ENCODE peak calls at places on chromosomes 3 and 15, in five cellular contexts. V is SK-N-SH, N is K562, D is HepG2, F is GM12878. R is an unnamed sample.

GRCh38 chr3:119279101-119279554 is 15.1 kb upstream of the ARHGAP31 start:
- DNase-seq in N (no peak), D (no peak), F (no peak), V (no peak), R (peak)

GRCh38 chr15:98076021-98076816 is 115.7 kb downstream of the ARRDC4 start:
- DNase-seq in D (no peak), F (no peak), V (no peak), N (peak), R (peak)

GRCh38 chr3:32278714-32279113 is 40.2 kb downstream of the CMTM8 start:
- DNase-seq in N (no peak), F (no peak), V (no peak), D (no peak), R (no peak)

GRCh38 chr3:141316851-141317250 is 51.5 kb upstream of the ZBTB38 start:
- DNase-seq in V (no peak), D (no peak), F (no peak), N (no peak), R (no peak)

GRCh38 chr3:41961750-41962679 is at the start of gene ULK4:
- DNase-seq in F (peak), D (peak), N (peak), V (peak), R (peak)

GRCh38 chr3:111238896-111239295 is 167.3 kb downstream of the NECTIN3 start:
- DNase-seq in V (no peak), N (no peak), F (peak), D (no peak), R (no peak)

GRCh38 chr3:49378249-49378899 is 20.2 kb upstream of the GPX1 start:
- DNase-seq in N (no peak), D (peak), F (no peak), V (no peak), R (no peak)

GRCh38 chr3:61830111-61830400 is 268.7 kb downstream of the PTPRG start:
- DNase-seq in V (no peak), D (no peak), N (no peak), F (no peak), R (no peak)

GRCh38 chr15:23483821-23484299 is 36.8 kb upstream of the GOLGA6L2 start:
- DNase-seq in D (no peak), F (no peak), V (no peak), N (no peak), R (peak)

GRCh38 chr15:64460737-64461576 is 579 bp downstream of the ZNF609 start:
- DNase-seq in F (no peak), D (peak), V (peak), N (peak), R (peak)

GRCh38 chr3:129548566-129548965 is 5.6 kb downstream of the H1-8 start:
- DNase-seq in D (no peak), V (no peak), F (no peak), N (no peak), R (no peak)

GRCh38 chr3:83523470-83524073 is 1435.2 kb upstream of the CADM2 start:
- DNase-seq in F (peak), V (peak), N (no peak), D (peak), R (peak)

GRCh38 chr3:80733522-80734176 is 965.9 kb upstream of the ROBO1 start:
- DNase-seq in F (no peak), V (no peak), N (peak), D (peak), R (peak)

GRCh38 chr15:68335251-68335650 is 57.7 kb downstream of the FEM1B start:
- DNase-seq in F (no peak), D (no peak), V (no peak), N (no peak), R (peak)

GRCh38 chr3:61683409-61684261 is 122.3 kb downstream of the PTPRG start:
- DNase-seq in N (no peak), F (no peak), V (no peak), D (no peak), R (no peak)

GRCh38 chr3:101036676-101037075 is 43.5 kb upstream of the ABI3BP start:
- DNase-seq in D (no peak), F (no peak), N (no peak), V (no peak), R (no peak)

GRCh38 chr3:113151475-113152031 is 59.8 kb upstream of the BOC start:
- DNase-seq in F (no peak), N (no peak), V (no peak), D (no peak), R (no peak)

GRCh38 chr3:149319750-149320149 is 13.7 kb downstream of the TM4SF18 start:
- DNase-seq in D (no peak), N (no peak), V (no peak), F (no peak), R (no peak)

GRCh38 chr3:150183619-150184425 is 213.1 kb upstream of the PFN2 start:
- DNase-seq in V (peak), F (peak), D (peak), N (peak), R (peak)

GRCh38 chr3:16528581-16528993 is 15.1 kb upstream of the RFTN1 start:
- DNase-seq in V (no peak), N (no peak), D (no peak), F (no peak), R (no peak)

GRCh38 chr3:11820540-11821041 is 26.1 kb downstream of the TAMM41 start:
- DNase-seq in D (no peak), N (no peak), F (no peak), V (no peak), R (peak)

GRCh38 chr15:39270976-39271375 is 309.9 kb upstream of the THBS1 start:
- DNase-seq in D (no peak), N (no peak), F (no peak), V (no peak), R (peak)

GRCh38 chr3:112017081-112017480 is 17.5 kb upstream of the TMPRSS7 start:
- DNase-seq in D (no peak), F (no peak), N (no peak), V (no peak), R (no peak)

GRCh38 chr3:83968386-83968785 is 990.4 kb upstream of the CADM2 start:
- DNase-seq in D (no peak), V (no peak), F (no peak), N (no peak), R (no peak)

GRCh38 chr15:95302206-95302605 is 1028.3 kb upstream of the NR2F2 start:
- DNase-seq in F (no peak), V (no peak), N (no peak), D (no peak), R (no peak)

GRCh38 chr15:68497206-68497910 is 65.4 kb upstream of the ITGA11 start:
- DNase-seq in D (no peak), F (no peak), V (no peak), N (no peak), R (no peak)

GRCh38 chr3:100158877-100159563 is 44.7 kb upstream of the FILIP1L start:
- DNase-seq in V (peak), N (no peak), F (no peak), D (no peak), R (no peak)

GRCh38 chr15:95853350-95853749 is 477.1 kb upstream of the NR2F2 start:
- DNase-seq in F (no peak), N (no peak), V (no peak), D (no peak), R (no peak)

GRCh38 chr3:140523600-140523999 is 154.3 kb upstream of the TRIM42 start:
- DNase-seq in F (no peak), V (no peak), N (no peak), D (no peak), R (no peak)

GRCh38 chr3:59817511-59817910 is 767.7 kb upstream of the CFAP20DC start:
- DNase-seq in N (no peak), D (no peak), F (no peak), V (no peak), R (no peak)

GRCh38 chr3:191376742-191377141 is 46.4 kb upstream of the UTS2B start:
- DNase-seq in F (no peak), D (no peak), N (no peak), V (no peak), R (no peak)

GRCh38 chr3:188956839-188957489 is 214.8 kb upstream of the TPRG1 start:
- DNase-seq in F (no peak), D (peak), N (peak), V (peak), R (peak)

DNA sequence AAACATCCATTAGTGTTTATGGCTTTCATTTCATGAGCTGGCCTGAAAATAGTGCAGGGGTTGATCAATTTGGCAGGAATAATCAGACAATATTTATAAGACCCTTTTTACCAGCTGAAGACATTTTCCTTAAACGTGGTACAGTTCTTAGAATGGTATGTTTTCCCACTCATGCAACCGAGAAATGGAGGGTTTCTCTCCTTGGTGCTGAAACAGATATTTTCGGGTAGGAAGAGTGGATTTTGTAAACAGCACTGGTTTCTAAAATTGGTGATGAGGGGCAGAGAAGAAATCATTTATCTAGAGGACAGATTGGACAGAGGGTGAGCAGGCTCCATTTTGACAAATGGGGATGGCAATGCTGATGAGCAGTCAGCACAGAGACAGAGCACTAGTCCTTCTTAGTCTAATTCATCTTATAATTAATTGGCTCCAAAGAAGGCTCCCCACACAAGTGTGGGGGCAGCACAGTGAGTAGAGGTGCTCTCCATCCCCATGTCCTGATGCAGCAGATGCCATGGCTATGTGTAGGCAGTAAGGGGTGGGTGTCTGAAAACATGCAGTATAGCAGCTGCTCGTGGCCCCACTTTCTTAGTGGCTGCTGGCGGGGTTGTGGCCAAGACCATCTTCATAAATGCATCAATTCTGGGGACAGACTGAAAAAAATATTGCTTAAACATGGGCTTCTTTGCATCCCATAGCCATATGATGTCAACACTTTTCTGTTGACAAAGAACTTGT is 18.1 kb upstream of the SLC7A14 start:
- DNase-seq in F (no peak), N (no peak), D (no peak), V (no peak), R (no peak)
- TF ChIP-seq REST in F (peak), N (peak), D (peak), V (peak), R (peak)

GRCh38 chr15:49122541-49123062 is 32.8 kb downstream of the COPS2 start:
- DNase-seq in N (no peak), D (no peak), F (no peak), V (no peak), R (no peak)
- TF ChIP-seq RFX5 in N (no peak), D (no peak), F (no peak), V (no peak), R (no peak)

GRCh38 chr15:41882689-41883483 is 11.0 kb downstream of the SPTBN5 start:
- DNase-seq in V (no peak), N (no peak), F (no peak), D (no peak), R (no peak)
- TF ChIP-seq REST in V (no peak), N (no peak), F (no peak), D (no peak), R (no peak)

GRCh38 chr3:128447561-128448013 is 19.1 kb downstream of the DNAJB8 start:
- DNase-seq in V (no peak), D (no peak), F (peak), N (no peak), R (no peak)

GRCh38 chr3:128442949-128443348 is 23.7 kb downstream of the DNAJB8 start:
- DNase-seq in F (no peak), D (no peak), V (no peak), N (no peak), R (no peak)

GRCh38 chr3:128448491-128448890 is 18.2 kb downstream of the DNAJB8 start:
- DNase-seq in D (no peak), V (no peak), N (no peak), F (no peak), R (no peak)

GRCh38 chr3:128443771-128444170 is 22.9 kb downstream of the DNAJB8 start:
- DNase-seq in V (no peak), N (no peak), D (no peak), F (no peak), R (no peak)

DNA sequence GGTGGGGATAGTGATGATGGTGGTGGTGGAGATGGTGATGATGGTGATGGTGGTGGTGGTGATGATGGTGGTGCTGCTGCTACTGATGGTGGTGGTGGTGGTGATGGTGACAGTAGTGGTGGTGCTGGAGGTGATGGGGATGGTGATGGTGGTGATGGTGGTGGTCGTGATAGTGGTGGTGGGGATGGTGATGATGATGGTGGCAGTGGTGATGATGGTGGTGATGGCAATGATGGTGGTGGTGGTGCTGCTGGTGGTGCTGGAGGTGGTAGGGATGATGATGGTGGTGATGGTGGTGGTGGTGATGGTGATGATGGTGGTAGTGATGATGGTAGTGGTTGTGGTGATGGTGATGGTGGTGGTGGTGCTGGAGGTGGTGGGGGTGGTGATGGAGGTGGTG is 21.3 kb downstream of the DNAJB8 start:
- DNase-seq in V (no peak), N (no peak), F (no peak), D (no peak), R (no peak)
- TF ChIP-seq RFX5 in V (no peak), N (no peak), F (no peak), D (no peak), R (no peak)

DNA sequence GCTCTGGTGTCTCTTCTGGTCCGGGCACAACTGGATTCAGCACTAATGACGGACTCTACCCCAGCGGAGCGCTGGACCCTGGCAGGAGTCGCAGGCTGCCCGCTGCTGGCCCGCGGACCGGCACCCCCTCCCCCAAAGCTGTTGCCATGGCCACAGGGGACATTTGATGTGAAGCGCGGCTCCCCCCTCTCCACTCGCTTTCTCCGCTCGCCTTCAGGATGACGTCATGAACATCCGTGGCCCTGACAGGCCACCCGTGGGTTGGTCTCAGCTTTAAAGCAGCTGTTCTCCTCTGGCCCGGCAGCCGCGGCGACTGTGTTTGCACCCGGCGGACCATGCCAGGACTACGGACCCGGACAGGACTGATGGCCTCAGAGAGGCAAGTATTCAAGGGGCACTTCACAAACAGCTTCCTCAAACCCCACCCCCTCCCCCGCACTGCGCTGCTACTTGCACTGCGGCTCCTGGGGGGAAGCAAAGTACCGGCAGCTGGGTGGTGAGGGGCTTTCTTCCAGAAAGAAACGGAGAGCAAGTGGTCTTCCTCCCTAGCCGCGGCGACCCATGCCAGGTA is 16.7 kb upstream of the AEN start:
- DNase-seq in D (no peak), N (no peak), F (no peak), V (peak), R (no peak)
- TF ChIP-seq REST in D (no peak), N (no peak), F (no peak), V (no peak), R (no peak)

GRCh38 chr3:46564190-46565112 is 1.7 kb downstream of the LRRC2 start:
- DNase-seq in D (no peak), V (no peak), N (no peak), F (no peak), R (no peak)
- TF ChIP-seq RFX5 in D (no peak), V (no peak), N (no peak), F (no peak), R (no peak)

GRCh38 chr3:106251160-106251892 is 382.5 kb upstream of the CBLB start:
- DNase-seq in N (no peak), V (no peak), D (no peak), F (no peak), R (no peak)

GRCh38 chr3:106245400-106245799 is 376.6 kb upstream of the CBLB start:
- DNase-seq in N (no peak), F (no peak), D (no peak), V (no peak), R (no peak)

GRCh38 chr3:106249159-106249558 is 380.3 kb upstream of the CBLB start:
- DNase-seq in V (no peak), N (no peak), F (no peak), D (no peak), R (no peak)

GRCh38 chr3:106242779-106243178 is 374.0 kb upstream of the CBLB start:
- DNase-seq in N (no peak), D (no peak), V (no peak), F (no peak), R (no peak)

GRCh38 chr3:106247902-106248684 is 379.3 kb upstream of the CBLB start:
- DNase-seq in D (no peak), V (no peak), F (no peak), N (no peak), R (no peak)
- TF ChIP-seq REST in D (no peak), V (no peak), F (no peak), N (no peak), R (no peak)

GRCh38 chr3:71062920-71063767 is 520.4 kb downstream of the FOXP1 start:
- DNase-seq in N (no peak), F (no peak), D (no peak), V (peak), R (no peak)
- TF ChIP-seq RFX5 in N (no peak), F (no peak), D (no peak), V (no peak), R (no peak)

GRCh38 chr3:171658801-171659200 is 151.5 kb downstream of the PLD1 start:
- DNase-seq in D (no peak), V (no peak), F (no peak), N (no peak), R (no peak)
- TF ChIP-seq REST in D (no peak), V (no peak), F (no peak), N (no peak), R (no peak)